ENCODE peak calls at places on chromosomes 3 and 15, in eight cellular contexts. One of them, this sample, is unnamed.
A peak's percentile ranks its signal among the peaks of the same experiment; 100 is the strongest.

GRCh38 chr3:151578495-151578894 is 117.6 kb upstream of the IGSF10 start:
- DNase-seq in stimulated activated naive CD8-positive, alpha-beta T cell treated with anti-CD3 and anti-CD28 coated beads, Interleukin-15, amount 100 ng/mL, for 72 hours: no peak
- DNase-seq in fibroblast of lung: no peak
- DNase-seq in EL: no peak
- DNase-seq in substantia nigra: no peak
- DNase-seq in NCI-H187 treated with DMSO at 0.1 percent for 48 hours: no peak
- DNase-seq in HEK293T: no peak
- DNase-seq in aorta: no peak
- DNase-seq in this sample: no peak

GRCh38 chr3:178845446-178846118 is 226.0 kb downstream of the ZMAT3 start:
- DNase-seq in stimulated activated naive CD8-positive, alpha-beta T cell treated with anti-CD3 and anti-CD28 coated beads, Interleukin-15, amount 100 ng/mL, for 72 hours: no peak
- DNase-seq in fibroblast of lung: no peak
- DNase-seq in EL: peak; percentile 42
- DNase-seq in substantia nigra: no peak
- DNase-seq in NCI-H187 treated with DMSO at 0.1 percent for 48 hours: no peak
- DNase-seq in HEK293T: no peak
- DNase-seq in aorta: no peak
- DNase-seq in this sample: no peak

GRCh38 chr3:161222662-161223061 is 1.6 kb downstream of the NMD3 start:
- DNase-seq in stimulated activated naive CD8-positive, alpha-beta T cell treated with anti-CD3 and anti-CD28 coated beads, Interleukin-15, amount 100 ng/mL, for 72 hours: no peak
- DNase-seq in fibroblast of lung: peak; percentile 17
- DNase-seq in EL: peak; percentile 19
- DNase-seq in substantia nigra: no peak
- DNase-seq in NCI-H187 treated with DMSO at 0.1 percent for 48 hours: no peak
- DNase-seq in HEK293T: no peak
- DNase-seq in aorta: no peak
- DNase-seq in this sample: no peak

GRCh38 chr3:111315911-111316310 is 226.1 kb upstream of the CD96 start:
- DNase-seq in stimulated activated naive CD8-positive, alpha-beta T cell treated with anti-CD3 and anti-CD28 coated beads, Interleukin-15, amount 100 ng/mL, for 72 hours: no peak
- DNase-seq in fibroblast of lung: peak; percentile 79
- DNase-seq in EL: peak; percentile 88
- DNase-seq in substantia nigra: no peak
- DNase-seq in NCI-H187 treated with DMSO at 0.1 percent for 48 hours: no peak
- DNase-seq in HEK293T: no peak
- DNase-seq in aorta: no peak
- DNase-seq in this sample: no peak

GRCh38 chr3:148254402-148254801 is 443.3 kb upstream of the AGTR1 start:
- DNase-seq in stimulated activated naive CD8-positive, alpha-beta T cell treated with anti-CD3 and anti-CD28 coated beads, Interleukin-15, amount 100 ng/mL, for 72 hours: no peak
- DNase-seq in fibroblast of lung: no peak
- DNase-seq in EL: no peak
- DNase-seq in substantia nigra: no peak
- DNase-seq in NCI-H187 treated with DMSO at 0.1 percent for 48 hours: no peak
- DNase-seq in HEK293T: no peak
- DNase-seq in aorta: no peak
- DNase-seq in this sample: no peak

GRCh38 chr3:15527031-15527459 is 5.5 kb upstream of the COLQ start:
- DNase-seq in stimulated activated naive CD8-positive, alpha-beta T cell treated with anti-CD3 and anti-CD28 coated beads, Interleukin-15, amount 100 ng/mL, for 72 hours: no peak
- DNase-seq in fibroblast of lung: peak; percentile 8
- DNase-seq in EL: no peak
- DNase-seq in substantia nigra: no peak
- DNase-seq in NCI-H187 treated with DMSO at 0.1 percent for 48 hours: no peak
- DNase-seq in HEK293T: peak; percentile 55
- DNase-seq in aorta: no peak
- DNase-seq in this sample: no peak

GRCh38 chr3:183515968-183516851 is 39.3 kb downstream of the KLHL6 start:
- DNase-seq in stimulated activated naive CD8-positive, alpha-beta T cell treated with anti-CD3 and anti-CD28 coated beads, Interleukin-15, amount 100 ng/mL, for 72 hours: peak; percentile 32
- DNase-seq in fibroblast of lung: no peak
- DNase-seq in EL: no peak
- DNase-seq in substantia nigra: no peak
- DNase-seq in NCI-H187 treated with DMSO at 0.1 percent for 48 hours: no peak
- DNase-seq in HEK293T: no peak
- DNase-seq in aorta: no peak
- DNase-seq in this sample: no peak

GRCh38 chr3:158727499-158728377 is 4.5 kb downstream of the RARRES1 start:
- DNase-seq in stimulated activated naive CD8-positive, alpha-beta T cell treated with anti-CD3 and anti-CD28 coated beads, Interleukin-15, amount 100 ng/mL, for 72 hours: peak; percentile 38
- DNase-seq in fibroblast of lung: peak; percentile 91
- DNase-seq in EL: peak; percentile 75
- DNase-seq in substantia nigra: peak; percentile 6
- DNase-seq in NCI-H187 treated with DMSO at 0.1 percent for 48 hours: no peak
- DNase-seq in HEK293T: peak; percentile 68
- DNase-seq in aorta: no peak
- DNase-seq in this sample: no peak

GRCh38 chr15:62957130-62957529 is 85.4 kb upstream of the TPM1 start:
- DNase-seq in stimulated activated naive CD8-positive, alpha-beta T cell treated with anti-CD3 and anti-CD28 coated beads, Interleukin-15, amount 100 ng/mL, for 72 hours: no peak
- DNase-seq in fibroblast of lung: no peak
- DNase-seq in EL: peak; percentile 64
- DNase-seq in substantia nigra: no peak
- DNase-seq in NCI-H187 treated with DMSO at 0.1 percent for 48 hours: no peak
- DNase-seq in HEK293T: no peak
- DNase-seq in aorta: no peak
- DNase-seq in this sample: peak; percentile 47

GRCh38 chr3:95721938-95722337 is 1092.5 kb upstream of the EPHA6 start:
- DNase-seq in stimulated activated naive CD8-positive, alpha-beta T cell treated with anti-CD3 and anti-CD28 coated beads, Interleukin-15, amount 100 ng/mL, for 72 hours: no peak
- DNase-seq in fibroblast of lung: no peak
- DNase-seq in EL: no peak
- DNase-seq in substantia nigra: no peak
- DNase-seq in NCI-H187 treated with DMSO at 0.1 percent for 48 hours: no peak
- DNase-seq in HEK293T: no peak
- DNase-seq in aorta: no peak
- DNase-seq in this sample: no peak

GRCh38 chr3:195555110-195555509 is 12.0 kb upstream of the PPP1R2 start:
- DNase-seq in stimulated activated naive CD8-positive, alpha-beta T cell treated with anti-CD3 and anti-CD28 coated beads, Interleukin-15, amount 100 ng/mL, for 72 hours: no peak
- DNase-seq in fibroblast of lung: no peak
- DNase-seq in EL: no peak
- DNase-seq in substantia nigra: no peak
- DNase-seq in NCI-H187 treated with DMSO at 0.1 percent for 48 hours: no peak
- DNase-seq in HEK293T: no peak
- DNase-seq in aorta: no peak
- DNase-seq in this sample: no peak

GRCh38 chr3:129119365-129120100 is 2.1 kb downstream of the RAB43 start:
- DNase-seq in stimulated activated naive CD8-positive, alpha-beta T cell treated with anti-CD3 and anti-CD28 coated beads, Interleukin-15, amount 100 ng/mL, for 72 hours: peak; percentile 51
- DNase-seq in fibroblast of lung: no peak
- DNase-seq in EL: no peak
- DNase-seq in substantia nigra: no peak
- DNase-seq in NCI-H187 treated with DMSO at 0.1 percent for 48 hours: no peak
- DNase-seq in HEK293T: no peak
- DNase-seq in aorta: no peak
- DNase-seq in this sample: no peak

GRCh38 chr15:68817304-68818087 is 3.2 kb downstream of the ANP32A start:
- DNase-seq in stimulated activated naive CD8-positive, alpha-beta T cell treated with anti-CD3 and anti-CD28 coated beads, Interleukin-15, amount 100 ng/mL, for 72 hours: peak; percentile 78
- DNase-seq in fibroblast of lung: peak; percentile 56
- DNase-seq in EL: peak; percentile 67
- DNase-seq in substantia nigra: peak; percentile 85
- DNase-seq in NCI-H187 treated with DMSO at 0.1 percent for 48 hours: no peak
- DNase-seq in HEK293T: peak; percentile 43
- DNase-seq in aorta: peak; percentile 86
- DNase-seq in this sample: peak; percentile 68

GRCh38 chr3:143565943-143566342 is 282.3 kb downstream of the SLC9A9 start:
- DNase-seq in stimulated activated naive CD8-positive, alpha-beta T cell treated with anti-CD3 and anti-CD28 coated beads, Interleukin-15, amount 100 ng/mL, for 72 hours: no peak
- DNase-seq in fibroblast of lung: peak; percentile 51
- DNase-seq in EL: no peak
- DNase-seq in substantia nigra: no peak
- DNase-seq in NCI-H187 treated with DMSO at 0.1 percent for 48 hours: no peak
- DNase-seq in HEK293T: no peak
- DNase-seq in aorta: no peak
- DNase-seq in this sample: no peak

GRCh38 chr3:192870785-192871184 is 46.9 kb downstream of the MB21D2 start:
- DNase-seq in stimulated activated naive CD8-positive, alpha-beta T cell treated with anti-CD3 and anti-CD28 coated beads, Interleukin-15, amount 100 ng/mL, for 72 hours: no peak
- DNase-seq in fibroblast of lung: no peak
- DNase-seq in EL: no peak
- DNase-seq in substantia nigra: no peak
- DNase-seq in NCI-H187 treated with DMSO at 0.1 percent for 48 hours: no peak
- DNase-seq in HEK293T: no peak
- DNase-seq in aorta: no peak
- DNase-seq in this sample: no peak

GRCh38 chr3:128650096-128651050 is at the start of gene RPN1:
- DNase-seq in stimulated activated naive CD8-positive, alpha-beta T cell treated with anti-CD3 and anti-CD28 coated beads, Interleukin-15, amount 100 ng/mL, for 72 hours: peak; percentile 93
- DNase-seq in fibroblast of lung: peak; percentile 94
- DNase-seq in EL: peak; percentile 93
- DNase-seq in substantia nigra: peak; percentile 90
- DNase-seq in NCI-H187 treated with DMSO at 0.1 percent for 48 hours: peak; percentile 61
- DNase-seq in HEK293T: peak; percentile 90
- DNase-seq in aorta: peak; percentile 99
- DNase-seq in this sample: peak; percentile 76

GRCh38 chr15:41774873-41775417 is 661 bp downstream of the MAPKBP1 start:
- DNase-seq in stimulated activated naive CD8-positive, alpha-beta T cell treated with anti-CD3 and anti-CD28 coated beads, Interleukin-15, amount 100 ng/mL, for 72 hours: no peak
- DNase-seq in fibroblast of lung: no peak
- DNase-seq in EL: no peak
- DNase-seq in substantia nigra: no peak
- DNase-seq in NCI-H187 treated with DMSO at 0.1 percent for 48 hours: no peak
- DNase-seq in HEK293T: no peak
- DNase-seq in aorta: no peak
- DNase-seq in this sample: no peak

GRCh38 chr3:150480802-150481201 is 65.5 kb downstream of the SERP1 start:
- DNase-seq in stimulated activated naive CD8-positive, alpha-beta T cell treated with anti-CD3 and anti-CD28 coated beads, Interleukin-15, amount 100 ng/mL, for 72 hours: no peak
- DNase-seq in fibroblast of lung: peak; percentile 31
- DNase-seq in EL: no peak
- DNase-seq in substantia nigra: no peak
- DNase-seq in NCI-H187 treated with DMSO at 0.1 percent for 48 hours: no peak
- DNase-seq in HEK293T: no peak
- DNase-seq in aorta: no peak
- DNase-seq in this sample: no peak

GRCh38 chr15:51718745-51719144 is 18.7 kb downstream of the LYSMD2 start:
- DNase-seq in stimulated activated naive CD8-positive, alpha-beta T cell treated with anti-CD3 and anti-CD28 coated beads, Interleukin-15, amount 100 ng/mL, for 72 hours: no peak
- DNase-seq in fibroblast of lung: no peak
- DNase-seq in EL: no peak
- DNase-seq in substantia nigra: no peak
- DNase-seq in NCI-H187 treated with DMSO at 0.1 percent for 48 hours: no peak
- DNase-seq in HEK293T: no peak
- DNase-seq in aorta: no peak
- DNase-seq in this sample: no peak